ENCODE peak calls at places on chromosomes 13 and 19, in eight cellular contexts. B is A673, A is H9, W is neural progenitor cell, T is aorta, U is tibial artery, Q is lung, R is cardiac muscle cell. M is an unnamed sample.
A peak's percentile ranks its signal among the peaks of the same experiment; 100 is the strongest.

GRCh38 chr19:39444598-39445257 is 654 bp upstream of the SUPT5H start:
- DNase-seq in B (no peak), A (no peak), W (no peak), T (no peak), U (no peak), Q (no peak), R (peak; percentile 6), M (peak; percentile 7)

GRCh38 chr19:39833464-39834286 is at the start of gene DYRK1B:
- DNase-seq in B (peak; percentile 98), A (peak; percentile 97), W (peak; percentile 99), T (peak; percentile 99), U (peak; percentile 97), Q (peak; percentile 98), R (peak; percentile 99), M (peak; percentile 99)

GRCh38 chr19:38142176-38143035 is 81.6 kb downstream of the DPF1 start:
- DNase-seq in B (peak; percentile 76), A (peak; percentile 85), W (peak; percentile 83), T (no peak), U (peak; percentile 55), Q (no peak), R (peak; percentile 75), M (peak; percentile 8)

GRCh38 chr19:49056101-49056901 is 1.2 kb downstream of the CGB7 start:
- DNase-seq in B (peak; percentile 63), A (peak; percentile 79), W (peak; percentile 87), T (peak; percentile 68), U (peak; percentile 49), Q (peak; percentile 42), R (peak; percentile 69), M (peak; percentile 46)

GRCh38 chr13:21478881-21479808 is 20.0 kb upstream of the ZDHHC20 start:
- DNase-seq in B (peak; percentile 89), A (no peak), W (peak; percentile 80), T (no peak), U (no peak), Q (peak; percentile 50), R (peak; percentile 79), M (peak; percentile 33)

GRCh38 chr13:25630327-25630726 is 258.6 kb downstream of the ATP8A2 start:
- DNase-seq in B (peak; percentile 43), A (no peak), W (peak; percentile 18), T (no peak), U (no peak), Q (no peak), R (no peak), M (peak; percentile 1)

GRCh38 chr19:19558055-19558454 is 20.0 kb downstream of the CILP2 start:
- DNase-seq in B (no peak), A (no peak), W (no peak), T (no peak), U (no peak), Q (no peak), R (no peak), M (no peak)

GRCh38 chr19:10112037-10112751 is 701 bp downstream of the P2RY11 start:
- DNase-seq in B (no peak), A (no peak), W (no peak), T (no peak), U (no peak), Q (no peak), R (no peak), M (no peak)

GRCh38 chr19:16594131-16594586 is 21.9 kb upstream of the SLC35E1 start:
- DNase-seq in B (no peak), A (no peak), W (no peak), T (no peak), U (no peak), Q (no peak), R (no peak), M (no peak)

GRCh38 chr19:4534836-4535658 is at the start of gene PLIN5:
- DNase-seq in B (peak; percentile 92), A (peak; percentile 95), W (peak; percentile 95), T (no peak), U (peak; percentile 32), Q (peak; percentile 88), R (peak; percentile 87), M (peak; percentile 84)

GRCh38 chr19:10122066-10122465 is 2.4 kb upstream of the EIF3G start:
- DNase-seq in B (no peak), A (no peak), W (no peak), T (peak; percentile 67), U (peak; percentile 60), Q (no peak), R (no peak), M (peak; percentile 47)

GRCh38 chr13:67061750-67062149 is 168.4 kb downstream of the PCDH9 start:
- DNase-seq in B (no peak), A (no peak), W (no peak), T (no peak), U (no peak), Q (no peak), R (no peak), M (no peak)

GRCh38 chr19:18428173-18428836 is 9.1 kb downstream of the SSBP4 start:
- DNase-seq in B (no peak), A (no peak), W (no peak), T (no peak), U (no peak), Q (no peak), R (no peak), M (no peak)

GRCh38 chr19:50513746-50514345 is at the start of gene ASPDH:
- DNase-seq in B (no peak), A (no peak), W (peak; percentile 50), T (no peak), U (no peak), Q (no peak), R (no peak), M (no peak)

GRCh38 chr19:29054886-29055675 is 157.9 kb downstream of the UQCRFS1 start:
- DNase-seq in B (no peak), A (no peak), W (no peak), T (no peak), U (no peak), Q (no peak), R (no peak), M (no peak)

GRCh38 chr13:64164435-64164834 is 2748.8 kb upstream of the PCDH20 start:
- DNase-seq in B (no peak), A (no peak), W (no peak), T (no peak), U (no peak), Q (no peak), R (no peak), M (no peak)

GRCh38 chr13:46124967-46125933 is 20.4 kb upstream of the CPB2 start:
- DNase-seq in B (peak; percentile 95), A (no peak), W (no peak), T (no peak), U (no peak), Q (no peak), R (no peak), M (no peak)

GRCh38 chr19:38838986-38839761 is 7.6 kb upstream of the ECH1 start:
- DNase-seq in B (no peak), A (no peak), W (no peak), T (peak; percentile 28), U (no peak), Q (no peak), R (no peak), M (no peak)

GRCh38 chr19:54203151-54203611 is 2.5 kb downstream of the RPS9 start:
- DNase-seq in B (no peak), A (no peak), W (no peak), T (no peak), U (no peak), Q (no peak), R (no peak), M (no peak)

GRCh38 chr19:54204767-54205468 is 4.3 kb downstream of the RPS9 start:
- DNase-seq in B (no peak), A (no peak), W (no peak), T (no peak), U (no peak), Q (no peak), R (no peak), M (no peak)

GRCh38 chr19:54199401-54199800 is 1.3 kb upstream of the RPS9 start:
- DNase-seq in B (no peak), A (no peak), W (no peak), T (no peak), U (no peak), Q (no peak), R (no peak), M (no peak)

GRCh38 chr19:54201980-54202379 is 1.3 kb downstream of the RPS9 start:
- DNase-seq in B (no peak), A (no peak), W (no peak), T (no peak), U (no peak), Q (no peak), R (no peak), M (no peak)

GRCh38 chr19:54201172-54201701 is 579 bp downstream of the RPS9 start:
- DNase-seq in B (no peak), A (no peak), W (no peak), T (no peak), U (no peak), Q (no peak), R (no peak), M (no peak)
- H3K4me1 ChIP-seq in B (peaks cover 36% of the 10 kb centered on the region), A (peaks cover 3% of the 10 kb centered on the region), W (peaks cover 33% of the 10 kb centered on the region), T (no peaks in the 10 kb centered on the region), U (peaks cover 37% of the 10 kb centered on the region), Q (peaks cover 18% of the 10 kb centered on the region), R (peaks cover 17% of the 10 kb centered on the region), M (peaks cover 33% of the 10 kb centered on the region)

GRCh38 chr19:56383826-56384605 is 9.3 kb downstream of the ZNF582 start:
- DNase-seq in B (no peak), A (no peak), W (no peak), T (no peak), U (no peak), Q (no peak), R (no peak), M (no peak)
- H3K9me3 ChIP-seq in B (peaks cover 30% of the 10 kb centered on the region), A (peaks cover 5% of the 10 kb centered on the region), W (peaks cover 24% of the 10 kb centered on the region), T (peaks cover 17% of the 10 kb centered on the region), U (peaks cover 75% of the 10 kb centered on the region), Q (peaks cover 24% of the 10 kb centered on the region), R (no peaks in the 10 kb centered on the region), M (no peaks in the 10 kb centered on the region)

DNA sequence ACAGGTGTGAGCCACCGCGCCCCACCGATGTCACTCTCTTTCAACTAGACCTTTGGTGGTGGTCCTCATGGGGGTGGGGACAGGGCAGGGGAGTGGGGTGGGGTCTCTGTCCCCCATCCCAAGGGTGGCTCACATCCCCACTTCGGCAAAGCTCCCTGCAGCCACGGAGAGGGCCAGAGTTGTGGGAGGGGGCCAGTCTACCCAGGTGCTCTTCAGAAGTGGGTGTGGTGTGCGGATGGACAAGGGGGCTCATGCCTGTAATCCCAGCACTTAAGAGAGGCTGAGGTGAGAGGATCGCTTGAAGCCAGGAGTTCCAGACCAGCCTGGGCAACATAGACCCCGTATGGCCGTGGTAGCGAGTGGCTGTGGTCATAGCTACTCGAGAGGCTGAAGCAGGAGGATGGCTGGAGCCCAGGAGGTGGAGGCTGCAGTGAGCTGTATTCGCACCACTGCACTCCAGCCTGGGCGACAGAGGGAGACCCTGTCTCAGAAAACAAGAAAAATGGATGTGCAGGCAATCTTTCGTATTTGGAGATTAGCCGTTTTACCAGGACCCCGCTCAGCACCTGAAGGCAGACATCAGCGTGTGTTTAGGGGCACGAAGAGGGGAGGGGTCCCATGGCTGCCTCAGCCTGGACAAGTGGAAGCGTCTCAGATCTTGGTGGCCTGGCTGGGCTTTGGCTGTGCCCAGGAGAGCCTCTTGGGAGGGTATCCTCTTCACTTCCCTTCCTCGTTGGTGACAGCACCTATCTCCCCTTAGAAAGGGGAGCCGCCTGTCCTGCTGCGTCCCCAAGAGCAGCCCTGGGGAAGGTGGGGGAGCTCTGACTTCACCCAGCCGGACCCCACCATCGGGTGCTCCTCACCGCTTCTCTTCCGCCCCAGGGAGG is 863 bp downstream of the TGFBR3L start:
- DNase-seq in B (no peak), A (no peak), W (no peak), T (peak; percentile 46), U (no peak), Q (no peak), R (no peak), M (no peak)
- H3K4me1 ChIP-seq in B (peaks cover 28% of the 10 kb centered on the region), A (no peaks in the 10 kb centered on the region), W (peaks cover 11% of the 10 kb centered on the region), T (no peaks in the 10 kb centered on the region), U (peaks cover 37% of the 10 kb centered on the region), Q (no peaks in the 10 kb centered on the region), R (peaks cover 5% of the 10 kb centered on the region), M (no peaks in the 10 kb centered on the region)

GRCh38 chr19:43224855-43225253 is 19.4 kb upstream of the PSG4 start:
- DNase-seq in B (no peak), A (no peak), W (no peak), T (no peak), U (no peak), Q (no peak), R (no peak), M (no peak)

GRCh38 chr19:43229315-43229714 is 23.9 kb upstream of the PSG4 start:
- DNase-seq in B (no peak), A (no peak), W (no peak), T (no peak), U (no peak), Q (no peak), R (no peak), M (no peak)
- H3K9me3 ChIP-seq in B (peaks cover 17% of the 10 kb centered on the region), A (peaks cover 9% of the 10 kb centered on the region), W (no peaks in the 10 kb centered on the region), T (peaks cover 5% of the 10 kb centered on the region), U (peaks cover 27% of the 10 kb centered on the region), Q (peaks cover 15% of the 10 kb centered on the region), R (no peaks in the 10 kb centered on the region), M (no peaks in the 10 kb centered on the region)

M was measured in thyroid gland.